ENCODE peak calls at places on chromosomes 16 and 17, in six cellular contexts. F, T, H, D, Y and U are unnamed samples.

GRCh38 chr16:72848045-72848410 is 199.9 kb downstream of the ZFHX3 start:
- ATAC-seq in F (no peak), T (no peak), H (no peak), D (peak), Y (no peak), U (no peak)

GRCh38 chr17:9240659-9241370 is 219.5 kb downstream of the NTN1 start:
- ATAC-seq in F (peak), T (no peak), H (no peak), D (peak), Y (peak), U (peak)

GRCh38 chr16:83953796-83954576 is 946 bp downstream of the OSGIN1 start:
- ATAC-seq in F (peak), T (peak), H (peak), D (peak), Y (peak), U (peak)

GRCh38 chr16:51705142-51705541 is 554.1 kb upstream of the SALL1 start:
- ATAC-seq in F (no peak), T (no peak), H (no peak), D (no peak), Y (no peak), U (no peak)

GRCh38 chr17:8800656-8801055 is 1.5 kb upstream of the MFSD6L start:
- ATAC-seq in F (no peak), T (no peak), H (no peak), D (no peak), Y (no peak), U (no peak)

GRCh38 chr17:15384142-15384803 is 42.9 kb upstream of the TEKT3 start:
- ATAC-seq in F (peak), T (no peak), H (peak), D (peak), Y (no peak), U (no peak)

GRCh38 chr16:8588703-8589292 is 1.5 kb downstream of the TMEM114 start:
- ATAC-seq in F (no peak), T (no peak), H (peak), D (peak), Y (no peak), U (no peak)

GRCh38 chr16:11610580-11610979 is 23.9 kb upstream of the LITAF start:
- ATAC-seq in F (no peak), T (no peak), H (no peak), D (no peak), Y (no peak), U (no peak)

GRCh38 chr17:74444406-74444805 is 12.5 kb downstream of the GPRC5C start:
- ATAC-seq in F (no peak), T (no peak), H (no peak), D (peak), Y (peak), U (no peak)

GRCh38 chr16:82046941-82047340 is 11.9 kb downstream of the HSD17B2 start:
- ATAC-seq in F (no peak), T (no peak), H (no peak), D (no peak), Y (no peak), U (peak)

GRCh38 chr16:12318661-12319463 is 342.3 kb downstream of the SNX29 start:
- ATAC-seq in F (no peak), T (no peak), H (peak), D (no peak), Y (no peak), U (no peak)

GRCh38 chr17:68775338-68775737 is 174.2 kb upstream of the FAM20A start:
- ATAC-seq in F (peak), T (no peak), H (no peak), D (no peak), Y (no peak), U (no peak)

GRCh38 chr17:38844261-38844757 is 9.2 kb downstream of the RPL23 start:
- ATAC-seq in F (peak), T (no peak), H (no peak), D (no peak), Y (peak), U (peak)

GRCh38 chr17:15000661-15001060 is 264.5 kb downstream of the PMP22 start:
- ATAC-seq in F (no peak), T (no peak), H (peak), D (no peak), Y (no peak), U (no peak)

GRCh38 chr16:15723808-15724207 is 73.8 kb downstream of the NDE1 start:
- ATAC-seq in F (no peak), T (no peak), H (no peak), D (no peak), Y (no peak), U (no peak)

GRCh38 chr17:2232244-2232638 is 71.3 kb downstream of the SMG6 start:
- ATAC-seq in F (peak), T (no peak), H (peak), D (peak), Y (no peak), U (no peak)

GRCh38 chr17:73284906-73285602 is 23.4 kb upstream of the CPSF4L start:
- ATAC-seq in F (no peak), T (no peak), H (no peak), D (no peak), Y (no peak), U (no peak)

GRCh38 chr17:13393841-13394710 is 207.7 kb downstream of the HS3ST3A1 start:
- ATAC-seq in F (no peak), T (no peak), H (peak), D (no peak), Y (no peak), U (peak)

GRCh38 chr17:39553326-39553945 is 54.3 kb downstream of the NEUROD2 start:
- ATAC-seq in F (peak), T (no peak), H (peak), D (no peak), Y (no peak), U (peak)

GRCh38 chr16:89845417-89845816 is 17.1 kb downstream of the SPIRE2 start:
- ATAC-seq in F (no peak), T (peak), H (no peak), D (no peak), Y (no peak), U (no peak)

GRCh38 chr16:89466920-89467319 is 23.4 kb downstream of the ANKRD11 start:
- ATAC-seq in F (no peak), T (no peak), H (no peak), D (peak), Y (peak), U (no peak)

GRCh38 chr16:67882374-67883145 is 2.1 kb upstream of the NRN1L start:
- ATAC-seq in F (no peak), T (no peak), H (no peak), D (no peak), Y (no peak), U (no peak)

GRCh38 chr16:81697321-81697885 is 81.7 kb upstream of the PLCG2 start:
- ATAC-seq in F (peak), T (no peak), H (peak), D (peak), Y (peak), U (peak)